ENCODE peak calls at places on chromosomes 5 and 9, in seven cellular contexts. G, Y, K, D, Q, E and B are unnamed samples.

GRCh38 chr9:110103257-110103656 is 104.7 kb downstream of the C9orf152 start:
- DNase-seq in K (no peak), Y (no peak), Q (no peak), E (peak), D (no peak), G (peak), B (peak)

GRCh38 chr5:103589416-103590175 is 27.0 kb upstream of the NUDT12 start:
- DNase-seq in Q (no peak), Y (no peak), E (no peak), G (no peak), K (peak), D (no peak), B (no peak)

GRCh38 chr5:171777420-171777759 is 8.2 kb upstream of the SMIM23 start:
- DNase-seq in E (no peak), Y (no peak), Q (no peak), D (no peak), G (no peak), K (no peak), B (no peak)

GRCh38 chr5:18455521-18455920 is 821.3 kb downstream of the TAF11L14 start:
- DNase-seq in Q (no peak), Y (no peak), G (no peak), E (no peak), K (no peak), D (no peak), B (no peak)

GRCh38 chr9:116162241-116162781 is 8.7 kb downstream of the PAPPA start:
- DNase-seq in Y (no peak), E (peak), K (no peak), Q (no peak), D (no peak), G (no peak), B (no peak)

GRCh38 chr5:16492398-16493175 is 27.0 kb upstream of the ZNF622 start:
- DNase-seq in Q (no peak), G (peak), Y (no peak), E (peak), K (peak), D (no peak), B (peak)

GRCh38 chr5:55226027-55226933 is 835 bp downstream of the MCIDAS start:
- DNase-seq in E (peak), G (peak), Q (peak), Y (peak), K (peak), D (peak), B (peak)

GRCh38 chr9:121319394-121319780 is 50.7 kb downstream of the STOM start:
- DNase-seq in E (no peak), G (no peak), D (no peak), Y (no peak), Q (no peak), K (no peak), B (no peak)

GRCh38 chr5:87277279-87277835 is 9.7 kb downstream of the RASA1 start:
- DNase-seq in G (peak), K (peak), Y (no peak), D (no peak), Q (no peak), E (peak), B (no peak)
- H2BK5ac ChIP-seq in G (no peak), K (peak), Y (no peak), D (no peak), Q (no peak), E (no peak), B (no peak)

GRCh38 chr5:59351076-59351794 is 542.3 kb downstream of the PDE4D start:
- DNase-seq in D (no peak), E (no peak), K (peak), Q (no peak), G (no peak), Y (no peak), B (no peak)

GRCh38 chr5:59356813-59357381 is 536.6 kb downstream of the PDE4D start:
- DNase-seq in E (no peak), G (peak), K (no peak), D (no peak), Y (peak), Q (peak), B (peak)

GRCh38 chr5:59354811-59355210 is 538.7 kb downstream of the PDE4D start:
- DNase-seq in G (no peak), D (no peak), Y (no peak), K (no peak), E (no peak), Q (no peak), B (no peak)

GRCh38 chr5:59357421-59357977 is 536.0 kb downstream of the PDE4D start:
- DNase-seq in Q (no peak), D (no peak), E (no peak), G (peak), Y (no peak), K (peak), B (peak)

DNA sequence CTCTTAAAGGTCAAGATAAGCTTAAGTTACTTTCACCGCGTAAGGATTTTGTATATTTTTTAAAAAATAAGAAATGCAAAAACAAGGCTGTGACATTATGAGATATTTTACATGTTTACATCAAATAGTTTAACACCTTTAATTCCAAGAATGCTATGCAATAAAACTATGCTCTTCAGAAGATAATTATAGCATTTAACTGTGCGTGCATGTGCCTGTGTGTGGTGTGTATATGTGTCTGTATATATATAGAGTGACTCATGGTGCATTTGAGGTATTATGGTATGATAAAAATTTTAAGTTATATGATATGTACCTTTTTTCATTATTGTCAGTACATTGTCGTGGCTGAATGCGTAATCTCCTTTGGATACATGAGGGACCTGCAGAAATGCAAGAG is 539.3 kb downstream of the PDE4D start:
- DNase-seq in D (no peak), E (peak), Y (no peak), G (no peak), Q (no peak), K (peak), B (no peak)
- H2BK5ac ChIP-seq in D (no peak), E (no peak), Y (no peak), G (no peak), Q (no peak), K (no peak), B (no peak)

GRCh38 chr5:38765461-38765861 is 80.4 kb upstream of the OSMR start:
- DNase-seq in E (peak), Y (no peak), D (no peak), G (no peak), Q (no peak), K (peak), B (no peak)

GRCh38 chr5:38768411-38769211 is 77.2 kb upstream of the OSMR start:
- DNase-seq in G (no peak), Y (no peak), D (no peak), Q (no peak), K (no peak), E (peak), B (no peak)

GRCh38 chr5:38766151-38766550 is 79.7 kb upstream of the OSMR start:
- DNase-seq in K (no peak), Q (no peak), G (no peak), D (no peak), E (no peak), Y (no peak), B (no peak)
- H2BK5ac ChIP-seq in K (no peak), Q (no peak), G (no peak), D (no peak), E (no peak), Y (no peak), B (no peak)

DNA sequence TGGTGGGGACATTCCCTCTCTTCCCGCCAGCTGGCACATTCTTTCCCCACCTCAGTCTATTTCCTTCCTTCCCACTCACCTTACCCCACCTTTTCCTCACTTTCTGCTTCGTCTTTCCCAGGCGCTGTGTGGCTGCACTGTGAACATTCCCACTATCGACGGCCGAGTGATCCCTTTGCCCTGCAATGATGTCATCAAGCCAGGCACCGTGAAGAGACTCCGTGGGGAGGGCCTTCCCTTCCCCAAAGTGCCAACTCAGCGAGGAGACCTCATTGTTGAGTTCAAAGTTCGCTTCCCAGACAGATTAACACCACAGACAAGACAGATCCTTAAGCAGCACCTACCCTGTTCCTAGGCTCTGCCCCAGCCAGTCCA is 7.3 kb downstream of the DNAJB5 start:
- DNase-seq in G (no peak), Y (no peak), D (no peak), Q (no peak), E (no peak), K (no peak), B (no peak)
- H2BK5ac ChIP-seq in G (no peak), Y (no peak), D (no peak), Q (no peak), E (no peak), K (no peak), B (no peak)

GRCh38 chr5:67257063-67257462 is 60.5 kb upstream of the CD180 start:
- DNase-seq in Y (no peak), D (no peak), K (no peak), Q (no peak), G (no peak), E (no peak), B (no peak)
- H2BK5ac ChIP-seq in Y (no peak), D (no peak), K (no peak), Q (no peak), G (no peak), E (no peak), B (no peak)

DNA sequence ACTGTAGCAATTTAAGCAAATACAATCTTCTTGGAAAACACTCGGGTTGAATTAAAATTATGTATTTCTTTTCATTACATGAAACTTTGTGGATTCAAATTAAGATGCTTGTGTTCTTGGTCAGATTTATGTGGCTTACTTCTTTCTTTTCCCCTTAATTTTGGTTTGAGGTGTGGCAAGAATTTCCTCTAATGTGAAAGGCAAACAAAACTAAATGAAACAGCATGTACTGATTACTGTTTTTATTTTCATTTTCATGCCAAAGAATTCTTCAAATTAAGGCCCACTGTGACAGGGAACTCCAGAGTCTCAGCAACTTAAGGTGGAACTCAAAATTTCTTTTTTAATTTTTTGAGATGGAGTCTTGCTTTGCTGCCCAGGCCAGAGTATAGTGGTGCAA is at the start of gene OMD:
- DNase-seq in Y (no peak), E (no peak), Q (no peak), G (no peak), K (no peak), D (no peak), B (no peak)
- H2BK5ac ChIP-seq in Y (no peak), E (no peak), Q (no peak), G (no peak), K (peak), D (no peak), B (no peak)

GRCh38 chr5:168471785-168472184 is 14.5 kb upstream of the RARS1 start:
- DNase-seq in K (peak), D (no peak), G (peak), Y (no peak), Q (no peak), E (no peak), B (no peak)
- H2BK5ac ChIP-seq in K (peak), D (no peak), G (no peak), Y (no peak), Q (no peak), E (no peak), B (no peak)